ENCODE peak calls at places on chromosomes 12 and 14, in nine cellular contexts. U, L, G, I, W, Q, M, D and H are unnamed samples.
A peak's percentile ranks its signal among the peaks of the same experiment; 100 is the strongest.

GRCh38 chr14:99312106-99312505 is 40.1 kb upstream of the BCL11B start:
- DNase-seq in U (no peak), L (no peak), G (no peak), I (no peak), W (no peak), Q (no peak), M (no peak), D (no peak), H (no peak)

GRCh38 chr14:74954232-74954946 is 1.0 kb downstream of the PGF start:
- DNase-seq in U (no peak), L (no peak), G (no peak), I (no peak), W (peak; percentile 65), Q (no peak), M (no peak), D (no peak), H (no peak)

GRCh38 chr14:29805415-29806123 is 122.1 kb downstream of the PRKD1 start:
- DNase-seq in U (no peak), L (peak; percentile 33), G (peak; percentile 72), I (peak; percentile 48), W (no peak), Q (peak; percentile 99), M (peak; percentile 91), D (peak; percentile 74), H (no peak)

GRCh38 chr12:101759396-101760047 is 20.3 kb upstream of the SYCP3 start:
- DNase-seq in U (no peak), L (no peak), G (peak; percentile 21), I (peak; percentile 5), W (peak; percentile 46), Q (peak; percentile 47), M (peak; percentile 54), D (no peak), H (peak; percentile 43)

GRCh38 chr12:54522213-54522612 is 24.7 kb downstream of the NCKAP1L start:
- DNase-seq in U (no peak), L (no peak), G (no peak), I (no peak), W (no peak), Q (no peak), M (peak; percentile 46), D (no peak), H (no peak)

GRCh38 chr12:8698132-8698829 is 490 bp downstream of the RIMKLB start:
- DNase-seq in U (peak; percentile 45), L (peak; percentile 64), G (peak; percentile 7), I (no peak), W (peak; percentile 91), Q (peak; percentile 45), M (peak; percentile 44), D (peak; percentile 70), H (peak; percentile 70)

GRCh38 chr14:92863281-92863680 is 59.7 kb upstream of the CHGA start:
- DNase-seq in U (no peak), L (no peak), G (no peak), I (no peak), W (no peak), Q (no peak), M (no peak), D (no peak), H (no peak)

GRCh38 chr12:87870061-87870460 is 159.1 kb downstream of the C12orf50 start:
- DNase-seq in U (no peak), L (no peak), G (no peak), I (no peak), W (no peak), Q (peak; percentile 31), M (peak; percentile 25), D (no peak), H (no peak)

GRCh38 chr12:76489737-76490136 is 69.8 kb downstream of the OSBPL8 start:
- DNase-seq in U (no peak), L (no peak), G (peak; percentile 55), I (no peak), W (no peak), Q (peak; percentile 7), M (peak; percentile 63), D (no peak), H (no peak)

GRCh38 chr14:88551094-88551870 is 3.5 kb downstream of the PTPN21 start:
- DNase-seq in U (peak; percentile 69), L (peak; percentile 73), G (peak; percentile 85), I (peak; percentile 65), W (peak; percentile 77), Q (peak; percentile 89), M (peak; percentile 91), D (peak; percentile 84), H (no peak)

GRCh38 chr14:78154827-78155226 is 15.3 kb upstream of the NRXN3 start:
- DNase-seq in U (no peak), L (no peak), G (no peak), I (no peak), W (peak; percentile 53), Q (no peak), M (no peak), D (no peak), H (no peak)
- TF ChIP-seq CTCF in U (no peak), L (no peak), G (no peak), I (no peak), W (peak; percentile 57), Q (no peak), M (no peak), D (no peak), H (peak; percentile 15)

GRCh38 chr14:51453869-51454268 is 197.8 kb upstream of the FRMD6 start:
- DNase-seq in U (no peak), L (no peak), G (no peak), I (no peak), W (no peak), Q (no peak), M (no peak), D (no peak), H (no peak)

GRCh38 chr14:51451561-51451960 is 200.1 kb upstream of the FRMD6 start:
- DNase-seq in U (no peak), L (no peak), G (no peak), I (no peak), W (no peak), Q (no peak), M (no peak), D (no peak), H (no peak)

GRCh38 chr14:51455041-51455835 is 196.5 kb upstream of the FRMD6 start:
- DNase-seq in U (no peak), L (no peak), G (no peak), I (no peak), W (no peak), Q (no peak), M (no peak), D (no peak), H (no peak)

GRCh38 chr14:51457858-51458562 is 193.7 kb upstream of the FRMD6 start:
- DNase-seq in U (no peak), L (no peak), G (no peak), I (no peak), W (no peak), Q (no peak), M (no peak), D (no peak), H (no peak)

DNA sequence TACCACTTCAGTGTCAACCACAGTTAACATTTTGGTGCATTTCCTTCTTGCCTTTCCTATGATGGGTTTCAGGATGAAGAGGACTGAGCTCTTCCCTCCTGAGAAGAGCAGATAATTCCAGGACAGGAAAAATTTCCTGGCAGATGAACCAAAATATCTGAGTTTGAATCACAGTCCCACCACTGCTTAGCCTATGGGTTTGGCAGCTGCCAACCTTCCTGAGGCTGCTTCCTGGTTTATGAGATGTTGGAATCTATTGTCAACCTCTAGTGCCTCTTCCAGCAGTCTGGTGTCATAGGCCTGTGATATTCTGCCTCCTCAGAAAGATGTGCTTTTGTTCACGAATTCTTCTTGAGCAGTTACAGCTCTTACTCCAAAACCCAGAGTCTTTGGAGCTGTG is 197.4 kb upstream of the FRMD6 start:
- DNase-seq in U (no peak), L (no peak), G (no peak), I (no peak), W (no peak), Q (no peak), M (no peak), D (no peak), H (no peak)
- TF ChIP-seq CTCF in U (no peak), L (no peak), G (no peak), I (no peak), W (no peak), Q (no peak), M (no peak), D (no peak), H (no peak)

GRCh38 chr14:76811561-76811960 is 1.1 kb downstream of the ANGEL1 start:
- DNase-seq in U (no peak), L (no peak), G (peak; percentile 30), I (no peak), W (peak; percentile 15), Q (peak; percentile 31), M (peak; percentile 42), D (no peak), H (no peak)

GRCh38 chr14:76812422-76813383 is at the start of gene ANGEL1:
- DNase-seq in U (peak; percentile 97), L (peak; percentile 95), G (peak; percentile 92), I (peak; percentile 82), W (peak; percentile 93), Q (peak; percentile 91), M (peak; percentile 96), D (peak; percentile 96), H (peak; percentile 96)

GRCh38 chr14:76812093-76812421 is 625 bp downstream of the ANGEL1 start:
- DNase-seq in U (peak; percentile 30), L (no peak), G (no peak), I (no peak), W (peak; percentile 38), Q (no peak), M (no peak), D (no peak), H (no peak)

GRCh38 chr14:76810525-76810924 is 2.2 kb downstream of the ANGEL1 start:
- DNase-seq in U (no peak), L (no peak), G (no peak), I (no peak), W (no peak), Q (no peak), M (no peak), D (no peak), H (no peak)

DNA sequence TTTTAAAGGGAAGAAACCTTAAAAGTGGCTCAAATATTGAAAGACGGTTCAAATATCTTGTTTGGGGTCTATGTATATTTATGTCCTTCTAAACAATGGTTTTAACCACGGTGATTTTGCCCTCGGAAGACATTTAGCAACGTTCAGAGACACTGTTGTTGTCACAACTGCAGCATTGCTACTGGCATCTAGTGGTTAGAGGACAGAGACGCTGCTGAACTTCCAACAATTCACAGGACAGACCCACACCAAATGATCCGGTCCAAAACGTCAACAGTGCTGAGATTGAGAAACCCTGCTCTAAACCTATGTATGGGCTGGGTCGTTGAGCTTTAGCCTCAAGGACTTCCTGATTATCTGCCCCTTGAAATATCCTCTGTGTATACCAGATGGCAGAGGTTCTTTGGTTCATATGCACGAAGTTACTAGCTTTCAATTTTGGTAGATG is 1.7 kb downstream of the ANGEL1 start:
- DNase-seq in U (no peak), L (no peak), G (peak; percentile 41), I (no peak), W (peak; percentile 31), Q (peak; percentile 51), M (peak; percentile 58), D (no peak), H (peak; percentile 49)
- TF ChIP-seq CTCF in U (peak; percentile 8), L (peak; percentile 34), G (peak; percentile 62), I (peak; percentile 53), W (peak; percentile 43), Q (peak; percentile 62), M (peak; percentile 68), D (peak; percentile 52), H (peak; percentile 46)

DNA sequence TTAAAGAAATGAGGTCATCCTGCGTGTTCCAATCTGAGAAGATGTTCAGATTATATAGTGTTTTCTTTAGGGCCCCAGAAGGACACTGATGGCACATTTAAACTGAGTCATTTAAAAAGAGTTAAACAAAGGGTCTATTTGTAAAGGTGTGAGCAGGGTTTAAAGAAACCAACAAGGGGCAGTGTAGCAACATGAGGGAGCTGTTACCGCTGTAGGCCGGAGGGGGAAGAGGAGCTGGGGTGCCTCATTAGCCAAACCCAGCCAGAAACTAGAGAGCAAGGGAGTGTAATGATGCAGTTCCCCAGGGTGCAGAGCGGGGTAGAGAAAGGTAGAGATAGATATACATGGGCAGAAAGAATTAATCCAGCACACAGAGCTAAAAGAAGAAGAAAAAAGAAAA is 160.4 kb downstream of the TBX5 start:
- DNase-seq in U (no peak), L (no peak), G (no peak), I (no peak), W (peak; percentile 45), Q (no peak), M (no peak), D (no peak), H (no peak)
- TF ChIP-seq CTCF in U (no peak), L (no peak), G (peak; percentile 30), I (no peak), W (peak; percentile 23), Q (no peak), M (no peak), D (no peak), H (no peak)